ENCODE peak calls at places on chromosomes 11 and 22, in six cellular contexts. Y, N, A, I, V and H are unnamed samples.

GRCh38 chr22:42820075-42820763 is 36.9 kb downstream of the ARFGAP3 start:
- DNase-seq in V (peak; percentile 42), Y (peak; percentile 82), N (no peak), I (no peak), A (no peak), H (no peak)

GRCh38 chr11:61954106-61955030 is 4.2 kb downstream of the BEST1 start:
- DNase-seq in N (no peak), Y (no peak), I (no peak), V (no peak), A (no peak), H (no peak)

GRCh38 chr22:30031764-30032468 is 48.3 kb upstream of the HORMAD2 start:
- DNase-seq in V (no peak), I (no peak), A (no peak), Y (no peak), N (no peak), H (no peak)

GRCh38 chr22:26479043-26479791 is 4.4 kb downstream of the HPS4 start:
- DNase-seq in A (no peak), I (no peak), Y (no peak), N (no peak), V (no peak), H (peak; percentile 29)

GRCh38 chr11:73961321-73961720 is 10.5 kb downstream of the DNAJB13 start:
- DNase-seq in I (no peak), N (no peak), Y (peak; percentile 13), A (no peak), V (no peak), H (no peak)

GRCh38 chr11:32082346-32082986 is 8.4 kb upstream of the RCN1 start:
- DNase-seq in A (no peak), Y (no peak), N (no peak), I (no peak), V (no peak), H (no peak)

GRCh38 chr11:812390-812789 is 2.6 kb downstream of the RPLP2 start:
- DNase-seq in Y (no peak), A (no peak), N (no peak), V (no peak), I (no peak), H (no peak)

GRCh38 chr22:20425821-20426615 is 11.6 kb downstream of the SCARF2 start:
- DNase-seq in V (no peak), I (no peak), A (no peak), Y (no peak), N (no peak), H (no peak)

GRCh38 chr22:26674211-26675190 is 17.1 kb downstream of the MIAT start:
- DNase-seq in V (no peak), N (no peak), I (no peak), A (no peak), Y (no peak), H (no peak)

GRCh38 chr11:10657308-10658271 is 36.0 kb downstream of the IRAG1 start:
- DNase-seq in Y (peak; percentile 21), V (no peak), N (no peak), I (no peak), A (no peak), H (no peak)

GRCh38 chr22:39820266-39820665 is 73.3 kb downstream of the ENTHD1 start:
- DNase-seq in A (no peak), Y (peak; percentile 65), I (no peak), V (no peak), N (no peak), H (no peak)

GRCh38 chr11:63663809-63664208 is 7.4 kb downstream of the ATL3 start:
- DNase-seq in V (no peak), A (no peak), Y (peak; percentile 86), I (no peak), N (no peak), H (no peak)
- H3K27ac ChIP-seq in V (no peak overlapping the region), A (no peak overlapping the region), Y (peak overlapping the region; percentile 35), I (no peak overlapping the region), N (no peak overlapping the region), H (no peak overlapping the region)

GRCh38 chr11:120632579-120632978 is 121.0 kb downstream of the GRIK4 start:
- DNase-seq in I (no peak), A (no peak), N (no peak), V (no peak), Y (no peak), H (peak; percentile 20)
- TF ChIP-seq CTCF in I (no peak), A (no peak), N (no peak), V (no peak), Y (peak; percentile 41), H (peak; percentile 62)

GRCh38 chr22:47599753-47600152 is 837.3 kb downstream of the TBC1D22A start:
- DNase-seq in Y (no peak), I (no peak), V (no peak), N (no peak), A (no peak), H (peak; percentile 71)

GRCh38 chr22:47600791-47601400 is 838.4 kb downstream of the TBC1D22A start:
- DNase-seq in N (no peak), Y (no peak), A (no peak), I (no peak), V (no peak), H (no peak)

GRCh38 chr22:47602732-47603131 is 840.3 kb downstream of the TBC1D22A start:
- DNase-seq in Y (no peak), A (no peak), N (no peak), I (no peak), V (no peak), H (no peak)

GRCh38 chr22:47600281-47600680 is 837.8 kb downstream of the TBC1D22A start:
- DNase-seq in N (no peak), Y (no peak), V (no peak), A (no peak), I (no peak), H (no peak)

GRCh38 chr22:47601666-47602065 is 839.2 kb downstream of the TBC1D22A start:
- DNase-seq in V (no peak), A (no peak), N (no peak), Y (no peak), I (no peak), H (no peak)
- H3K9me3 ChIP-seq in V (no peaks in the 10 kb centered on the region), A (no peaks in the 10 kb centered on the region), N (no peaks in the 10 kb centered on the region), Y (no peaks in the 10 kb centered on the region), I (no peaks in the 10 kb centered on the region), H (no peaks in the 10 kb centered on the region)

DNA sequence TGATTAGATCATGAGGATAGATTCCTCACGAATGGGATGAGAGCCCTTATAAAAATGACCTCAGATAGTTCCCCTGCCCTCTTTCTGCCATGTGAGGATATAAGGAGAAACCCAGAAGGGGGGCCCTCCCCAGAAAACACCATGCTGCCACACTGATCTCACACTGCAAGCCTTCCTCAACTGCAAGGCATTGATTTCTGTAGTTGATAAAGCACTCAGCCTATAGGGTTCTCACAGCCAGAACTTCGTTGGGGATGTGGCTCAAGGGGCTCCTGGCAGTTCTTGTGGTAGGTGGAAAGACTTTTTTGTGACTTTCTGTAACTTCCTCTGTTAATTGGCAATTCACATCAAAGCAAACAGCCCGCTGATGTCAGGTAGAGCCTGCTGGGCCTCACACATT is 108.9 kb downstream of the CD44 start:
- DNase-seq in N (no peak), V (no peak), Y (no peak), I (no peak), A (no peak), H (no peak)
- H3K27ac ChIP-seq in N (no peak overlapping the region), V (no peak overlapping the region), Y (no peak overlapping the region), I (no peak overlapping the region), A (no peak overlapping the region), H (no peak overlapping the region)

GRCh38 chr11:22539851-22540376 is 85.7 kb downstream of the FANCF start:
- DNase-seq in Y (peak; percentile 48), V (no peak), N (no peak), I (no peak), A (no peak), H (peak; percentile 15)
- TF ChIP-seq CTCF in Y (peak; percentile 69), V (no peak), N (peak; percentile 57), I (peak; percentile 33), A (no peak), H (peak; percentile 51)

GRCh38 chr22:49547751-49548239 is 279.9 kb downstream of the BRD1 start:
- DNase-seq in A (no peak), N (no peak), I (no peak), V (no peak), Y (no peak), H (no peak)
- H3K9me3 ChIP-seq in A (peaks cover 9% of the 10 kb centered on the region), N (peaks cover 23% of the 10 kb centered on the region), I (no peaks in the 10 kb centered on the region), V (no peaks in the 10 kb centered on the region), Y (no peaks in the 10 kb centered on the region), H (peaks cover 5% of the 10 kb centered on the region)

GRCh38 chr11:122187373-122188165 is 71.6 kb upstream of the BLID start:
- DNase-seq in N (no peak), V (no peak), A (no peak), I (no peak), Y (no peak), H (no peak)
- H3K27ac ChIP-seq in N (no peak overlapping the region), V (no peak overlapping the region), A (no peak overlapping the region), I (no peak overlapping the region), Y (peak overlapping the region; percentile 94), H (no peak overlapping the region)